ENCODE peak calls at places on chromosomes 12 and 14, in six cellular contexts. M is stimulated activated CD4-positive, alpha-beta T cell treated with anti-CD3 and anti-CD28 coated beads, Interleukin-1b, Interleukin-23, amount 100 ng/mL, for 24 hours; R is BE2C; K is NCI-H2029; G is adrenal gland; X is G401. F is an unnamed sample.

GRCh38 chr12:120759591-120760348 is 34.1 kb downstream of the ACADS start:
- DNase-seq in M (no peak), R (no peak), K (peak), G (peak), X (peak), F (no peak)

GRCh38 chr12:80877706-80878384 is 59.9 kb downstream of the LIN7A start:
- DNase-seq in M (no peak), R (no peak), K (no peak), G (no peak), X (peak), F (no peak)

GRCh38 chr12:106226884-106227640 is 20.8 kb downstream of the CKAP4 start:
- DNase-seq in M (no peak), R (peak), K (peak), G (peak), X (peak), F (no peak)

GRCh38 chr12:54357802-54358619 is 6.3 kb downstream of the GPR84 start:
- DNase-seq in M (no peak), R (no peak), K (peak), G (no peak), X (peak), F (no peak)

GRCh38 chr12:99984271-99985128 is at the start of gene ANKS1B:
- DNase-seq in M (no peak), R (peak), K (peak), G (peak), X (peak), F (peak)

GRCh38 chr14:63890553-63890952 is 37.7 kb downstream of the SYNE2 start:
- DNase-seq in M (no peak), R (no peak), K (no peak), G (no peak), X (peak), F (no peak)

GRCh38 chr12:40216516-40217288 is 8.1 kb upstream of the LRRK2 start:
- DNase-seq in M (no peak), R (no peak), K (no peak), G (no peak), X (no peak), F (no peak)

GRCh38 chr12:4779749-4780148 is 59.5 kb downstream of the GALNT8 start:
- DNase-seq in M (no peak), R (no peak), K (no peak), G (no peak), X (no peak), F (no peak)

GRCh38 chr12:30989754-30990153 is 63.2 kb downstream of the TSPAN11 start:
- DNase-seq in M (no peak), R (peak), K (peak), G (peak), X (peak), F (no peak)

GRCh38 chr14:102584871-102585869 is 7.3 kb upstream of the RCOR1 start:
- DNase-seq in M (no peak), R (peak), K (no peak), G (no peak), X (no peak), F (no peak)

GRCh38 chr14:85468815-85469214 is 61.1 kb upstream of the FLRT2 start:
- DNase-seq in M (no peak), R (no peak), K (no peak), G (no peak), X (no peak), F (no peak)

GRCh38 chr14:100593751-100594624 is 6.8 kb upstream of the BEGAIN start:
- DNase-seq in M (no peak), R (peak), K (no peak), G (no peak), X (no peak), F (peak)

GRCh38 chr12:7797698-7798398 is 8.6 kb downstream of the NANOG start:
- DNase-seq in M (no peak), R (no peak), K (no peak), G (peak), X (no peak), F (no peak)

GRCh38 chr14:65156568-65157366 is 54.5 kb upstream of the MAX start:
- DNase-seq in M (no peak), R (no peak), K (no peak), G (no peak), X (no peak), F (peak)

GRCh38 chr14:100440207-100440631 is 117.1 kb downstream of the SLC25A47 start:
- DNase-seq in M (no peak), R (peak), K (peak), G (peak), X (peak), F (peak)

GRCh38 chr12:67222302-67222701 is 46.9 kb upstream of the CAND1 start:
- DNase-seq in M (no peak), R (no peak), K (peak), G (no peak), X (peak), F (no peak)

GRCh38 chr12:54002278-54002914 is 2.4 kb downstream of the HOXC9 start:
- DNase-seq in M (no peak), R (no peak), K (no peak), G (no peak), X (no peak), F (peak)